ENCODE peak calls at places on chromosomes 4 and X, in four cellular contexts. A is natural killer cell treated with Interleukin-12 subunit alpha and Interleukin-12 subunit beta and Interleukin-15 and Interleukin-18, amount 100 ng/mL, for 72 hours; G is MM.1S; Y is ascending aorta. I is an unnamed sample.

GRCh38 chr4:105352826-105353225 is 121.0 kb downstream of the PPA2 start:
- DNase-seq in A (no peak), Y (no peak), G (no peak), I (no peak)

GRCh38 chr4:83599183-83599582 is 63.3 kb downstream of the GPAT3 start:
- DNase-seq in Y (no peak), A (no peak), G (no peak), I (no peak)

GRCh38 chr4:169418846-169419245 is 148.1 kb upstream of the SH3RF1 start:
- DNase-seq in A (no peak), Y (no peak), G (no peak), I (no peak)

GRCh38 chr4:140556372-140557085 is 12.2 kb downstream of the UCP1 start:
- DNase-seq in G (peak), Y (no peak), A (peak), I (no peak)

GRCh38 chr4:109912706-109913621 is at the start of gene EGF:
- DNase-seq in Y (no peak), G (no peak), A (no peak), I (no peak)

GRCh38 chr4:76233534-76233933 is 18.0 kb upstream of the FAM47E start:
- DNase-seq in G (no peak), A (no peak), Y (no peak), I (no peak)

GRCh38 chr4:38614198-38614597 is 49.8 kb upstream of the KLF3 start:
- DNase-seq in A (no peak), Y (no peak), G (no peak), I (no peak)

GRCh38 chr4:156686120-156686519 is 285.5 kb downstream of the PDGFC start:
- DNase-seq in G (no peak), Y (no peak), A (no peak), I (no peak)

GRCh38 chr4:13921805-13922204 is 294.3 kb upstream of the BOD1L1 start:
- DNase-seq in A (no peak), G (peak), Y (no peak), I (no peak)

GRCh38 chr4:87005690-87006461 is 71.1 kb downstream of the AFF1 start:
- DNase-seq in G (peak), Y (peak), A (peak), I (peak)

GRCh38 chr4:143358923-143359694 is 22.4 kb downstream of the GAB1 start:
- DNase-seq in G (peak), Y (no peak), A (peak), I (no peak)

GRCh38 chr4:176575141-176575731 is 217.5 kb downstream of the VEGFC start:
- DNase-seq in G (no peak), A (no peak), Y (no peak), I (no peak)

GRCh38 chr4:146333187-146333894 is 119.0 kb downstream of the REELD1 start:
- DNase-seq in G (peak), Y (no peak), A (no peak), I (no peak)

GRCh38 chrX:74349387-74349786 is 45.4 kb downstream of the ZCCHC13 start:
- DNase-seq in A (no peak), Y (no peak), G (no peak), I (no peak)

GRCh38 chr4:169707958-169708643 is 49.6 kb downstream of the HPF1 start:
- DNase-seq in A (no peak), G (no peak), Y (no peak), I (no peak)

GRCh38 chr4:49221209-49221608 is 235.1 kb downstream of the CWH43 start:
- DNase-seq in Y (no peak), G (no peak), A (no peak), I (no peak)

GRCh38 chr4:131632877-131633276 is 1516.2 kb upstream of the PCDH10 start:
- DNase-seq in G (no peak), Y (no peak), A (no peak), I (no peak)

GRCh38 chr4:72326692-72327632 is 242.1 kb downstream of the ADAMTS3 start:
- DNase-seq in A (no peak), G (peak), Y (no peak), I (no peak)

GRCh38 chr4:56844817-56845580 is 23.5 kb upstream of the SPINK2 start:
- DNase-seq in A (no peak), G (no peak), Y (no peak), I (no peak)

GRCh38 chr4:38154681-38155588 is 194.7 kb downstream of the PTTG2 start:
- DNase-seq in Y (peak), A (no peak), G (no peak), I (no peak)

GRCh38 chr4:83516042-83516772 is 19.7 kb upstream of the GPAT3 start:
- DNase-seq in G (no peak), Y (no peak), A (no peak), I (no peak)

GRCh38 chrX:13659057-13659456 is 6.1 kb downstream of the TCEANC start:
- DNase-seq in G (no peak), Y (no peak), A (no peak), I (no peak)

GRCh38 chrX:30814978-30815377 is 74.1 kb downstream of the TAB3 start:
- DNase-seq in G (no peak), A (no peak), Y (no peak), I (no peak)

GRCh38 chr4:80322716-80323115 is 12.8 kb upstream of the CFAP299 start:
- DNase-seq in A (no peak), Y (no peak), G (peak), I (no peak)

GRCh38 chr4:110636677-110637407 is 14.0 kb upstream of the PITX2 start:
- DNase-seq in Y (no peak), A (no peak), G (no peak), I (no peak)